ENCODE peak calls at places on chromosomes 2 and 18, in ten cellular contexts. A, T, N, Y, X, S, Z, V, W and B are unnamed samples.
A peak's percentile ranks its signal among the peaks of the same experiment; 100 is the strongest.

GRCh38 chr2:187008111-187008510 is 159.1 kb upstream of the ZSWIM2 start:
- DNase-seq in A (no peak), T (peak; percentile 83), N (no peak), Y (no peak), X (no peak), S (no peak), Z (no peak), V (no peak), W (no peak), B (no peak)

GRCh38 chr2:23679044-23679443 is 247.9 kb downstream of the ATAD2B start:
- DNase-seq in A (no peak), T (peak; percentile 41), N (no peak), Y (no peak), X (no peak), S (no peak), Z (no peak), V (no peak), W (no peak), B (no peak)

GRCh38 chr2:97702731-97703470 is 10.5 kb upstream of the ZAP70 start:
- DNase-seq in A (no peak), T (no peak), N (no peak), Y (no peak), X (no peak), S (no peak), Z (no peak), V (no peak), W (no peak), B (no peak)

GRCh38 chr18:61643884-61644647 is 248.7 kb downstream of the RNF152 start:
- DNase-seq in A (no peak), T (no peak), N (no peak), Y (no peak), X (no peak), S (no peak), Z (no peak), V (no peak), W (no peak), B (no peak)

GRCh38 chr18:37575646-37576045 is 10.0 kb upstream of the CELF4 start:
- DNase-seq in A (no peak), T (no peak), N (no peak), Y (no peak), X (peak; percentile 72), S (no peak), Z (no peak), V (no peak), W (no peak), B (no peak)

GRCh38 chr2:190634381-190634780 is 14.5 kb upstream of the NAB1 start:
- DNase-seq in A (no peak), T (peak; percentile 64), N (no peak), Y (peak; percentile 42), X (no peak), S (no peak), Z (no peak), V (no peak), W (no peak), B (no peak)

GRCh38 chr2:233053928-233054774 is 6.0 kb upstream of the INPP5D start:
- DNase-seq in A (peak; percentile 47), T (peak; percentile 48), N (no peak), Y (peak; percentile 86), X (peak; percentile 8), S (peak; percentile 45), Z (peak; percentile 72), V (peak; percentile 78), W (peak; percentile 71), B (no peak)

GRCh38 chr2:20223345-20224190 is 1.4 kb downstream of the SDC1 start:
- DNase-seq in A (no peak), T (peak; percentile 51), N (no peak), Y (peak; percentile 84), X (peak; percentile 19), S (peak; percentile 61), Z (no peak), V (peak; percentile 75), W (no peak), B (no peak)

GRCh38 chr18:22703883-22704626 is 229.1 kb upstream of the RBBP8 start:
- DNase-seq in A (no peak), T (peak; percentile 69), N (no peak), Y (peak; percentile 66), X (peak; percentile 35), S (no peak), Z (no peak), V (no peak), W (no peak), B (no peak)

GRCh38 chr18:7177131-7177744 is 53.7 kb upstream of the LRRC30 start:
- DNase-seq in A (no peak), T (peak; percentile 89), N (no peak), Y (peak; percentile 87), X (peak; percentile 7), S (peak; percentile 52), Z (no peak), V (peak; percentile 60), W (no peak), B (peak; percentile 12)

GRCh38 chr18:58608216-58608615 is 20.7 kb downstream of the ALPK2 start:
- DNase-seq in A (no peak), T (no peak), N (no peak), Y (no peak), X (no peak), S (no peak), Z (no peak), V (no peak), W (no peak), B (no peak)

GRCh38 chr18:24063121-24063731 is 48.7 kb downstream of the TTC39C start:
- DNase-seq in A (no peak), T (peak; percentile 40), N (no peak), Y (peak; percentile 64), X (no peak), S (no peak), Z (no peak), V (peak; percentile 9), W (no peak), B (no peak)